ENCODE peak calls at places on chromosomes 5 and 9, in five cellular contexts. J is GM23338, Z is WERI-Rb-1, Q is epithelial cell of esophagus, H is tibial artery. K is an unnamed sample.
A peak's percentile ranks its signal among the peaks of the same experiment; 100 is the strongest.

GRCh38 chr5:151523335-151523734 is 67.8 kb downstream of the FAT2 start:
- DNase-seq in Z (peak; percentile 55), H (no peak), J (peak; percentile 83), Q (peak; percentile 73), K (peak; percentile 90)

GRCh38 chr9:82021198-82021597 is 32.6 kb downstream of the SPATA31D1 start:
- DNase-seq in Z (peak; percentile 30), H (peak; percentile 21), Q (peak; percentile 99), J (no peak), K (no peak)

GRCh38 chr9:89436326-89436725 is 61.6 kb downstream of the SEMA4D start:
- DNase-seq in Q (no peak), Z (no peak), H (no peak), J (no peak), K (peak; percentile 51)

GRCh38 chr9:136787690-136788400 is 3.3 kb upstream of the TMEM141 start:
- DNase-seq in H (peak; percentile 50), Z (peak; percentile 77), J (peak; percentile 92), Q (peak; percentile 55), K (peak; percentile 90)

GRCh38 chr5:79728396-79728795 is 38.8 kb downstream of the CMYA5 start:
- DNase-seq in Q (peak; percentile 7), H (no peak), Z (no peak), J (no peak), K (no peak)

GRCh38 chr5:137828192-137828591 is 39.5 kb upstream of the MYOT start:
- DNase-seq in J (no peak), H (no peak), Q (no peak), Z (no peak), K (no peak)

GRCh38 chr5:62178258-62178657 is 127.7 kb upstream of the KIF2A start:
- DNase-seq in H (no peak), Z (no peak), Q (peak; percentile 37), J (no peak), K (no peak)

GRCh38 chr5:111509119-111509518 is 3.2 kb downstream of the STARD4 start:
- DNase-seq in Q (no peak), Z (no peak), H (no peak), J (no peak), K (no peak)

GRCh38 chr5:172137046-172137445 is 51.0 kb downstream of the STK10 start:
- DNase-seq in Z (no peak), H (no peak), J (no peak), Q (peak; percentile 16), K (no peak)

GRCh38 chr5:72501475-72501874 is 5.7 kb downstream of the ZNF366 start:
- DNase-seq in J (peak; percentile 72), Z (no peak), H (no peak), Q (no peak), K (no peak)

DNA sequence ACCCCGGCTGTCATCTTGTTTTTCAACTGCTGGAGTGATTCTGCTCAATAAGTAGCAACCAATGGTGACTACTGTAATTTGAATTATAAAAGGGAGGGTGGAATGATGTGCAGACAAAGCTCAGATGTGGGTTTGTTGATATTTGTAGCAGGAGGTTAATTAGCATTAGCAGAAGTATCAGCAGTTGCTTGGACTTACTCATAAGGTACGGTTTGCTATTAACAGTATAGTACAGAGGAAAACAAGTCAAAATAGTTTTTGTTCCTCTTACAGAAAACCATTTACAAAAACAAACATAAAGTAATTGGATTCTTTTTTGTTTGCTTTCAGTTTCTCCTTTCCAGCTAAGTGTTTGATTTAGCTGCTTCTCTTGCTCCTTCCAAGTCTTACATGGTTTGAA is 140.4 kb downstream of the TUSC1 start:
- DNase-seq in Q (no peak), J (no peak), Z (no peak), H (no peak), K (no peak)
- TF ChIP-seq CTCF in Q (no peak), J (no peak), Z (no peak), H (no peak), K (no peak)

GRCh38 chr5:152556779-152557178 is 151.7 kb upstream of the NMUR2 start:
- DNase-seq in Z (no peak), H (no peak), Q (no peak), J (no peak), K (no peak)

DNA sequence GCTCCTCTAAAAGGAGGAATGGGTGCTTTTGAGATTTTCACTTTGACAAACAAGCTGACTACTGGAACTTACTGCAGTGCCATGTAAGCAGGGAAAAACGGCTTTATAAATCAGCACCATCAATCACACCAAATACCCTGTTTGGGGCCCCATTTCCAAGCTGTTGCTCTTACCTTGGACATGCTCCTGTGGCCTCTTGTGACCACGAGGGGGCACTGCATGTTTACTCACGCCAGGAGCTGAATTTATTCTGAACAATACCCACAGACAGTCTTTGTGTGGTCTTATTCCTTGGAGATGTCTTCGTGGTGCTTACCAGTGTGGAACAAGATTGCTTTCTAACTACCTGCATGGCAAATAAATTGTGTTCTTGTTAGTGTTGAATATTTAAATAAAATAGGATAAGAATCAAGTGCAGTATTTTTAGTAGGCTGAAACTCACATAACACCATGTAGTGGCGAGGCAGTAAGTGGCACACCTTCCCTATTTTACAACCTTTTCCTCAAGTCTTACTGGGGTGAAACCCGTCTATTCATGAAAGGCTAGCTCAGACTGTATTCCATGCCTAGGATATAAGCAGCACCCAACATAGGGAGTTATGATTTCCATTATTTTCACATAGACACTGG is 155.5 kb upstream of the NMUR2 start:
- DNase-seq in J (peak; percentile 83), H (peak; percentile 31), Q (peak; percentile 77), Z (peak; percentile 83), K (peak; percentile 91)
- TF ChIP-seq CTCF in J (peak; percentile 95), H (peak; percentile 73), Q (peak; percentile 91), Z (peak; percentile 81), K (peak; percentile 94)

DNA sequence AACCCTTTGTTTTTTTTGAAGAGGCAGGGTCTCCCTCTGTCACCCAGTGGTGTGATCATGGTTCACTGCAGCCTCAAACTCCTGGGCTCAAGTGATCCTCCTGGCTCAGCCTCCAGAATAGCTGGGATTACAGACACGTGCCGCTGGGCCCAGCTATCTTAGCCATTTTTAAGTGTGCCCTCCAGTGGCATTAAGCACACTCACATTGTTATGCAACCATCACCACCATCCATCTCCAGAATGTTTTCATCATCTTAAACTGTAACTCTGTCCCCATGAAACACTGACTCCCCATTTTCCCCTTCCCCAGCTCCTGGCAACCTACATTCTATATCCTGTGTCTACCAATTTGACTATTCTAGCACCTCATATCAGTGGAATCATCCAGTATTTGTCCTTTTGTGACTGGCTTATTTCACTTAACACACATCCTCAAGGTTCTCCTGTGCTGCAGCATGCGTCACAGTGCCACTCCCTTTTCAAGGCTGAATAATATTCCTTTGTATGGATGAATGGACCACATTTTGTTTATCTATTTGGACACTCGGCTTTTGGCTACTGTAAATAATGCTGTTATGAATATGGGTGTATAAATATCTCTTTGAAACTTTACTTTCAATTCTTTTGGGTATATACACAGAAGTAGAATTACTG is 12.5 kb upstream of the RAPGEF1 start:
- DNase-seq in Q (no peak), Z (no peak), J (no peak), H (no peak), K (no peak)
- TF ChIP-seq CTCF in Q (no peak), Z (no peak), J (no peak), H (no peak), K (no peak)

DNA sequence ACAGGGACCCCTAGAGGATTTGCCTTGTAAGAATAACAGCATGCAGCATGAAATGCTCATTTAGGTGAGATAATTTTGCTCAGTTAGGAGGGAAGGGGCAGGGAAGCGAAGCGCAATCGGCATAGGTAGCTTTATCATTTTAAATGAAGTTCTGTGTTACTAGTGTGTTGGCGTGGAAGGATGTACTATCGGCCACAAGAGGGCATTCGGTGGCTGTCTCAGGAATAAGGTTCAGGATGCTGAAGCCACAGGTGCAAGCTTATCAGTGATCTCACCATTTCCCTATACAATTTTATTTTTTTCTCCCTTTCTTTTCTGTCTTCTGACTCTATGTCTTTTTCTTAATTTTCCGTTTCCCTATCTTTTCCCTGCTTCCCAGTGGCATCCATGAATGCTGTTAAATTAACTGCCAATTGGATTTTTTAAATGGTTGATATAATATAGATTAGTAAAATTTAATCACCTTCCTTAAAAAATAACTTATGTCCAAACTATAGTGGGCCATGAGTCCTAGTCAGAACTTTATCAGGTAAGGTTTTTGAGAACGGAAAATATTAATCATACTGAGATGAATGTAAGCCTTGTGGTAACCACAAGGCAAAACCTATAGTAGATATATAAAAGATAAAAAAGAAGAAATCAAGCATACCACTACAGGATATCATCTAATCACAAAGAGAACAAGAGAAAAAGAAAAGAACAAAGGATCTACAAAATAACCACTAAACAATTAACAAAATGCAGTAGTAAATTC is 1.2 kb upstream of the INSL6 start:
- DNase-seq in Z (peak; percentile 57), Q (peak; percentile 82), H (no peak), J (peak; percentile 83), K (peak; percentile 81)
- TF ChIP-seq CTCF in Z (peak; percentile 78), Q (peak; percentile 95), H (peak; percentile 40), J (peak; percentile 74), K (peak; percentile 92)